ENCODE peak calls at places on chromosomes 12 and 14, in seven cellular contexts. One of them, this sample, is unnamed.

GRCh38 chr12:103268831-103269514 is 226.8 kb downstream of the C12orf42 start:
- DNase-seq in mucosa of descending colon: no peak
- DNase-seq in NCI-H2171 treated with DMSO at 0.1 percent for 48 hours: peak
- DNase-seq in osteocyte: no peak
- DNase-seq in effector memory CD8-positive, alpha-beta T cell: no peak
- DNase-seq in uterus: no peak
- DNase-seq in fibroblast of lung: peak
- DNase-seq in this sample: no peak

GRCh38 chr12:121827351-121828099 is 23.7 kb downstream of the SETD1B start:
- DNase-seq in osteocyte: no peak
- DNase-seq in mucosa of descending colon: no peak
- DNase-seq in effector memory CD8-positive, alpha-beta T cell: no peak
- DNase-seq in uterus: no peak
- DNase-seq in fibroblast of lung: no peak
- DNase-seq in NCI-H2171 treated with DMSO at 0.1 percent for 48 hours: no peak
- DNase-seq in this sample: no peak

GRCh38 chr12:95205685-95206084 is 11.6 kb downstream of the FGD6 start:
- DNase-seq in effector memory CD8-positive, alpha-beta T cell: no peak
- DNase-seq in osteocyte: no peak
- DNase-seq in NCI-H2171 treated with DMSO at 0.1 percent for 48 hours: no peak
- DNase-seq in uterus: peak
- DNase-seq in mucosa of descending colon: no peak
- DNase-seq in fibroblast of lung: peak
- DNase-seq in this sample: peak

GRCh38 chr12:16325426-16325825 is 22.0 kb upstream of the MGST1 start:
- DNase-seq in effector memory CD8-positive, alpha-beta T cell: no peak
- DNase-seq in osteocyte: no peak
- DNase-seq in fibroblast of lung: no peak
- DNase-seq in NCI-H2171 treated with DMSO at 0.1 percent for 48 hours: peak
- DNase-seq in mucosa of descending colon: peak
- DNase-seq in uterus: no peak
- DNase-seq in this sample: no peak

GRCh38 chr12:106584104-106585064 is 1.6 kb downstream of the RFX4 start:
- DNase-seq in fibroblast of lung: no peak
- DNase-seq in NCI-H2171 treated with DMSO at 0.1 percent for 48 hours: no peak
- DNase-seq in osteocyte: no peak
- DNase-seq in uterus: no peak
- DNase-seq in mucosa of descending colon: no peak
- DNase-seq in effector memory CD8-positive, alpha-beta T cell: no peak
- DNase-seq in this sample: no peak

GRCh38 chr14:56378474-56378873 is 201.1 kb upstream of the TMEM260 start:
- DNase-seq in uterus: no peak
- DNase-seq in NCI-H2171 treated with DMSO at 0.1 percent for 48 hours: no peak
- DNase-seq in mucosa of descending colon: no peak
- DNase-seq in osteocyte: no peak
- DNase-seq in fibroblast of lung: peak
- DNase-seq in effector memory CD8-positive, alpha-beta T cell: no peak
- DNase-seq in this sample: peak

GRCh38 chr14:81161088-81161487 is 59.7 kb downstream of the GTF2A1 start:
- DNase-seq in osteocyte: no peak
- DNase-seq in effector memory CD8-positive, alpha-beta T cell: no peak
- DNase-seq in mucosa of descending colon: no peak
- DNase-seq in fibroblast of lung: no peak
- DNase-seq in NCI-H2171 treated with DMSO at 0.1 percent for 48 hours: no peak
- DNase-seq in uterus: no peak
- DNase-seq in this sample: no peak

GRCh38 chr12:124928095-124928911 is 13.9 kb upstream of the UBC start:
- DNase-seq in NCI-H2171 treated with DMSO at 0.1 percent for 48 hours: no peak
- DNase-seq in mucosa of descending colon: peak
- DNase-seq in osteocyte: no peak
- DNase-seq in effector memory CD8-positive, alpha-beta T cell: no peak
- DNase-seq in fibroblast of lung: peak
- DNase-seq in uterus: peak
- DNase-seq in this sample: peak

GRCh38 chr12:65084579-65084978 is 36.5 kb downstream of the WIF1 start:
- DNase-seq in NCI-H2171 treated with DMSO at 0.1 percent for 48 hours: no peak
- DNase-seq in fibroblast of lung: peak
- DNase-seq in effector memory CD8-positive, alpha-beta T cell: no peak
- DNase-seq in osteocyte: no peak
- DNase-seq in mucosa of descending colon: no peak
- DNase-seq in uterus: no peak
- DNase-seq in this sample: peak

GRCh38 chr14:64234877-64235651 is 59.1 kb downstream of the ESR2 start:
- DNase-seq in mucosa of descending colon: no peak
- DNase-seq in osteocyte: no peak
- DNase-seq in uterus: no peak
- DNase-seq in fibroblast of lung: peak
- DNase-seq in effector memory CD8-positive, alpha-beta T cell: no peak
- DNase-seq in NCI-H2171 treated with DMSO at 0.1 percent for 48 hours: peak
- DNase-seq in this sample: peak

GRCh38 chr12:52191841-52192791 is at the start of gene KRT80:
- DNase-seq in osteocyte: peak
- DNase-seq in effector memory CD8-positive, alpha-beta T cell: no peak
- DNase-seq in fibroblast of lung: peak
- DNase-seq in uterus: peak
- DNase-seq in NCI-H2171 treated with DMSO at 0.1 percent for 48 hours: peak
- DNase-seq in mucosa of descending colon: peak
- DNase-seq in this sample: peak

GRCh38 chr12:21656931-21657335 is 709 bp downstream of the LDHB start:
- DNase-seq in NCI-H2171 treated with DMSO at 0.1 percent for 48 hours: peak
- DNase-seq in effector memory CD8-positive, alpha-beta T cell: peak
- DNase-seq in mucosa of descending colon: peak
- DNase-seq in uterus: peak
- DNase-seq in fibroblast of lung: peak
- DNase-seq in osteocyte: no peak
- DNase-seq in this sample: peak

GRCh38 chr14:69129264-69129880 is 23.5 kb downstream of the DCAF5 start:
- DNase-seq in effector memory CD8-positive, alpha-beta T cell: peak
- DNase-seq in osteocyte: no peak
- DNase-seq in mucosa of descending colon: peak
- DNase-seq in NCI-H2171 treated with DMSO at 0.1 percent for 48 hours: peak
- DNase-seq in fibroblast of lung: peak
- DNase-seq in uterus: peak
- DNase-seq in this sample: peak

GRCh38 chr14:104680806-104681688 is 8.4 kb upstream of the INF2 start:
- DNase-seq in uterus: peak
- DNase-seq in NCI-H2171 treated with DMSO at 0.1 percent for 48 hours: peak
- DNase-seq in effector memory CD8-positive, alpha-beta T cell: no peak
- DNase-seq in mucosa of descending colon: peak
- DNase-seq in osteocyte: no peak
- DNase-seq in fibroblast of lung: peak
- DNase-seq in this sample: peak

GRCh38 chr12:54948171-54948570 is 36.4 kb downstream of the TESPA1 start:
- DNase-seq in fibroblast of lung: no peak
- DNase-seq in effector memory CD8-positive, alpha-beta T cell: no peak
- DNase-seq in NCI-H2171 treated with DMSO at 0.1 percent for 48 hours: no peak
- DNase-seq in osteocyte: no peak
- DNase-seq in mucosa of descending colon: no peak
- DNase-seq in uterus: no peak
- DNase-seq in this sample: no peak

GRCh38 chr12:65858831-65859230 is 34.5 kb downstream of the HMGA2 start:
- DNase-seq in effector memory CD8-positive, alpha-beta T cell: no peak
- DNase-seq in mucosa of descending colon: no peak
- DNase-seq in fibroblast of lung: peak
- DNase-seq in uterus: no peak
- DNase-seq in NCI-H2171 treated with DMSO at 0.1 percent for 48 hours: no peak
- DNase-seq in osteocyte: no peak
- DNase-seq in this sample: no peak

GRCh38 chr14:90397401-90398314 is 829 bp downstream of the CALM1 start:
- DNase-seq in uterus: peak
- DNase-seq in mucosa of descending colon: peak
- DNase-seq in effector memory CD8-positive, alpha-beta T cell: peak
- DNase-seq in osteocyte: no peak
- DNase-seq in NCI-H2171 treated with DMSO at 0.1 percent for 48 hours: peak
- DNase-seq in fibroblast of lung: peak
- DNase-seq in this sample: no peak

GRCh38 chr14:67413806-67414769 is 2.1 kb upstream of the PLEK2 start:
- DNase-seq in osteocyte: no peak
- DNase-seq in uterus: no peak
- DNase-seq in fibroblast of lung: peak
- DNase-seq in effector memory CD8-positive, alpha-beta T cell: no peak
- DNase-seq in mucosa of descending colon: no peak
- DNase-seq in NCI-H2171 treated with DMSO at 0.1 percent for 48 hours: no peak
- DNase-seq in this sample: peak

GRCh38 chr14:77022219-77022852 is 6.2 kb downstream of the IRF2BPL start:
- DNase-seq in NCI-H2171 treated with DMSO at 0.1 percent for 48 hours: peak
- DNase-seq in fibroblast of lung: no peak
- DNase-seq in osteocyte: no peak
- DNase-seq in effector memory CD8-positive, alpha-beta T cell: no peak
- DNase-seq in uterus: no peak
- DNase-seq in mucosa of descending colon: no peak
- DNase-seq in this sample: no peak

GRCh38 chr12:123101467-123102004 is 49.4 kb downstream of the PITPNM2 start:
- DNase-seq in fibroblast of lung: no peak
- DNase-seq in NCI-H2171 treated with DMSO at 0.1 percent for 48 hours: no peak
- DNase-seq in uterus: no peak
- DNase-seq in mucosa of descending colon: no peak
- DNase-seq in osteocyte: no peak
- DNase-seq in effector memory CD8-positive, alpha-beta T cell: no peak
- DNase-seq in this sample: no peak

GRCh38 chr12:4526923-4527546 is 11.7 kb upstream of the RAD51AP1 start:
- DNase-seq in uterus: no peak
- DNase-seq in effector memory CD8-positive, alpha-beta T cell: no peak
- DNase-seq in fibroblast of lung: peak
- DNase-seq in mucosa of descending colon: no peak
- DNase-seq in NCI-H2171 treated with DMSO at 0.1 percent for 48 hours: peak
- DNase-seq in osteocyte: no peak
- DNase-seq in this sample: peak

GRCh38 chr12:31850268-31850667 is 108.9 kb upstream of the RESF1 start:
- DNase-seq in effector memory CD8-positive, alpha-beta T cell: no peak
- DNase-seq in osteocyte: no peak
- DNase-seq in mucosa of descending colon: no peak
- DNase-seq in NCI-H2171 treated with DMSO at 0.1 percent for 48 hours: no peak
- DNase-seq in uterus: no peak
- DNase-seq in fibroblast of lung: no peak
- DNase-seq in this sample: no peak

GRCh38 chr14:44613061-44613712 is 106.1 kb upstream of the FSCB start:
- DNase-seq in NCI-H2171 treated with DMSO at 0.1 percent for 48 hours: no peak
- DNase-seq in effector memory CD8-positive, alpha-beta T cell: no peak
- DNase-seq in osteocyte: no peak
- DNase-seq in uterus: no peak
- DNase-seq in fibroblast of lung: no peak
- DNase-seq in mucosa of descending colon: no peak
- DNase-seq in this sample: no peak

GRCh38 chr12:106178582-106178981 is 39.8 kb upstream of the NUAK1 start:
- DNase-seq in NCI-H2171 treated with DMSO at 0.1 percent for 48 hours: peak
- DNase-seq in mucosa of descending colon: no peak
- DNase-seq in effector memory CD8-positive, alpha-beta T cell: no peak
- DNase-seq in fibroblast of lung: no peak
- DNase-seq in osteocyte: no peak
- DNase-seq in uterus: no peak
- DNase-seq in this sample: no peak

GRCh38 chr14:55201219-55202096 is 10.1 kb upstream of the DLGAP5 start:
- DNase-seq in osteocyte: no peak
- DNase-seq in mucosa of descending colon: no peak
- DNase-seq in NCI-H2171 treated with DMSO at 0.1 percent for 48 hours: no peak
- DNase-seq in effector memory CD8-positive, alpha-beta T cell: no peak
- DNase-seq in uterus: no peak
- DNase-seq in fibroblast of lung: no peak
- DNase-seq in this sample: no peak

GRCh38 chr12:54984602-54985376 is at the start of gene TESPA1:
- DNase-seq in osteocyte: no peak
- DNase-seq in fibroblast of lung: no peak
- DNase-seq in effector memory CD8-positive, alpha-beta T cell: peak
- DNase-seq in mucosa of descending colon: peak
- DNase-seq in uterus: peak
- DNase-seq in NCI-H2171 treated with DMSO at 0.1 percent for 48 hours: no peak
- DNase-seq in this sample: no peak

GRCh38 chr12:75964150-75964549 is 67.4 kb downstream of the PHLDA1 start:
- DNase-seq in NCI-H2171 treated with DMSO at 0.1 percent for 48 hours: no peak
- DNase-seq in uterus: no peak
- DNase-seq in fibroblast of lung: no peak
- DNase-seq in osteocyte: no peak
- DNase-seq in effector memory CD8-positive, alpha-beta T cell: no peak
- DNase-seq in mucosa of descending colon: peak
- DNase-seq in this sample: no peak

GRCh38 chr12:15558915-15559528 is 230.2 kb downstream of the EPS8 start:
- DNase-seq in osteocyte: no peak
- DNase-seq in mucosa of descending colon: no peak
- DNase-seq in uterus: no peak
- DNase-seq in effector memory CD8-positive, alpha-beta T cell: no peak
- DNase-seq in NCI-H2171 treated with DMSO at 0.1 percent for 48 hours: no peak
- DNase-seq in fibroblast of lung: peak
- DNase-seq in this sample: peak

GRCh38 chr12:75715323-75715644 is 203.9 kb upstream of the KRR1 start:
- DNase-seq in effector memory CD8-positive, alpha-beta T cell: no peak
- DNase-seq in NCI-H2171 treated with DMSO at 0.1 percent for 48 hours: no peak
- DNase-seq in fibroblast of lung: no peak
- DNase-seq in osteocyte: no peak
- DNase-seq in uterus: no peak
- DNase-seq in mucosa of descending colon: no peak
- DNase-seq in this sample: no peak

GRCh38 chr14:37289688-37290087 is 92.0 kb downstream of the MIPOL1 start:
- DNase-seq in fibroblast of lung: no peak
- DNase-seq in effector memory CD8-positive, alpha-beta T cell: no peak
- DNase-seq in NCI-H2171 treated with DMSO at 0.1 percent for 48 hours: no peak
- DNase-seq in mucosa of descending colon: no peak
- DNase-seq in osteocyte: no peak
- DNase-seq in uterus: no peak
- DNase-seq in this sample: no peak